ENCODE peak calls at places on chromosomes 5 and 9, in eight cellular contexts. B, L, I, D, N, K, J and Q are unnamed samples.

GRCh38 chr5:68353624-68354023 is 138.1 kb downstream of the PIK3R1 start:
- DNase-seq in K (no peak), D (no peak), J (no peak), B (no peak), I (no peak), L (no peak), N (no peak), Q (no peak)

GRCh38 chr5:158819840-158820620 is 279.7 kb downstream of the EBF1 start:
- DNase-seq in L (no peak), N (no peak), J (no peak), B (no peak), I (no peak), D (no peak), K (peak), Q (no peak)

GRCh38 chr9:70435948-70436347 is 21.5 kb upstream of the KLF9 start:
- DNase-seq in N (no peak), I (peak), J (no peak), D (no peak), L (no peak), K (no peak), B (no peak), Q (no peak)

GRCh38 chr5:10077721-10078551 is 171.8 kb downstream of the ATPSCKMT start:
- DNase-seq in N (no peak), J (no peak), K (no peak), B (no peak), I (no peak), L (peak), D (no peak), Q (no peak)

GRCh38 chr5:51621156-51621555 is 237.9 kb downstream of the ISL1 start:
- DNase-seq in D (no peak), I (no peak), L (no peak), B (no peak), K (no peak), J (no peak), N (no peak), Q (no peak)

GRCh38 chr9:38183994-38184568 is 115.1 kb upstream of the SHB start:
- DNase-seq in N (no peak), B (no peak), J (no peak), L (no peak), K (no peak), I (no peak), D (no peak), Q (no peak)

GRCh38 chr5:174295736-174296481 is 250.4 kb downstream of the NSG2 start:
- DNase-seq in D (no peak), N (no peak), K (no peak), L (no peak), J (no peak), B (no peak), I (no peak), Q (no peak)

GRCh38 chr5:176904276-176904675 is 5.1 kb upstream of the HK3 start:
- DNase-seq in I (no peak), K (no peak), N (no peak), B (no peak), D (no peak), J (no peak), L (no peak), Q (no peak)

GRCh38 chr5:137587952-137588351 is 88.8 kb upstream of the SPOCK1 start:
- DNase-seq in J (no peak), N (no peak), K (no peak), I (no peak), L (no peak), D (no peak), B (no peak), Q (no peak)

GRCh38 chr5:96855041-96855872 is 21.0 kb upstream of the ERAP2 start:
- DNase-seq in N (no peak), B (no peak), I (no peak), K (no peak), J (no peak), D (no peak), L (no peak), Q (no peak)

GRCh38 chr5:174693697-174694400 is 30.5 kb upstream of the MSX2 start:
- DNase-seq in B (peak), N (no peak), L (no peak), K (no peak), I (no peak), J (no peak), D (peak), Q (no peak)

GRCh38 chr9:3285365-3286161 is 240.2 kb downstream of the RFX3 start:
- DNase-seq in I (no peak), L (no peak), K (no peak), J (no peak), D (no peak), N (no peak), B (no peak), Q (no peak)
- H3K27ac ChIP-seq in I (no peak), L (no peak), K (no peak), J (no peak), D (no peak), N (no peak), B (no peak), Q (no peak)

GRCh38 chr5:34499001-34499734 is 157.0 kb upstream of the RAI14 start:
- DNase-seq in K (peak), J (no peak), B (no peak), I (no peak), N (no peak), L (no peak), D (no peak), Q (no peak)
- H3K27ac ChIP-seq in K (peak), J (no peak), B (no peak), I (no peak), N (no peak), L (no peak), D (peak), Q (no peak)

GRCh38 chr9:84839538-84839937 is 170.0 kb downstream of the NTRK2 start:
- DNase-seq in B (no peak), L (no peak), D (no peak), N (no peak), J (no peak), K (peak), I (no peak), Q (no peak)
- H3K27ac ChIP-seq in B (no peak), L (no peak), D (no peak), N (no peak), J (no peak), K (no peak), I (no peak), Q (no peak)

DNA sequence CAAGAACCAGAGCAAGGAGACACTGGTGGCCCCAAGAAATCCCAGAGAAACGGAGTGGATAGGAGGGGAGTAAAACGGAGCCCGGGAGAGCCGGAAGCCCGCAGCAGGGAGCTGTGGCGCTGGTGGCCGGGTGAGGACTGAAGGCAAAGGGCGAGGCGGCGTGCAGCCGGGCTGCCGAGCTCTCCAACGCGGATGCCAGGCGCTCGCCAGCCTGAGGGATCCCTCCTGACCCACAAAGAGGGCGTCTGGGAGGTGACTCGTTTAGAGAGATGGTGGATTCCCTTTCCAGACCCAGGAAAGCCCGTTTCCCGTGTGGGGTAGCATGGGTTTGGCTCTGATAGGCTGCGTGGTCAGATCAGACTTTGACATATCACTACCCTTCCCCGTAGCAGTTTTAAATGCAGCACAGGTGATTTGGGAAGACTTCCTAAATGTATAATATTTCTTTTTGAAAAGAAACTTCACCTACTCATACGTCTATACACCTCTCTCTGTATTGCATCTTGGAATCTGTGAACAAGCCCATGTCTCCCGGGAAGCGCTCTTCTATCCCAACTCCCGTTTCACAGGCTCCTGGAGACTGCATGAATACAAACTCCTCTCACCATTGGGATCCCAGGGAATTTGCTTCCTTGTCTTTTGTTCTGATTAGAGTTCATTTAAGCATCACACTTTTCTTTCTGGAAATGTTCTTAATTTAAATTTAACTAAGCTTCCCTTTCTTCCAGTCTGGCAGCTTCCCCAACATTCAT is 158.1 kb downstream of the C9orf152 start:
- DNase-seq in J (peak), K (no peak), L (peak), I (no peak), B (peak), N (no peak), D (peak), Q (peak)
- H3K27ac ChIP-seq in J (peak), K (no peak), L (no peak), I (peak), B (peak), N (no peak), D (peak), Q (no peak)

GRCh38 chr5:82276800-82277612 is 1.1 kb downstream of the RPS23 start:
- DNase-seq in B (no peak), N (no peak), L (no peak), J (no peak), I (no peak), D (no peak), K (no peak), Q (no peak)

GRCh38 chr5:82275267-82275664 is 2.9 kb downstream of the RPS23 start:
- DNase-seq in D (no peak), J (no peak), K (no peak), N (no peak), I (no peak), B (no peak), L (no peak), Q (no peak)

GRCh38 chr5:82274343-82275266 is 3.5 kb downstream of the RPS23 start:
- DNase-seq in I (no peak), J (peak), B (no peak), K (no peak), L (no peak), N (no peak), D (no peak), Q (no peak)

GRCh38 chr5:82277613-82277986 is 554 bp downstream of the RPS23 start:
- DNase-seq in B (no peak), L (no peak), K (no peak), D (no peak), I (no peak), J (no peak), N (no peak), Q (no peak)

DNA sequence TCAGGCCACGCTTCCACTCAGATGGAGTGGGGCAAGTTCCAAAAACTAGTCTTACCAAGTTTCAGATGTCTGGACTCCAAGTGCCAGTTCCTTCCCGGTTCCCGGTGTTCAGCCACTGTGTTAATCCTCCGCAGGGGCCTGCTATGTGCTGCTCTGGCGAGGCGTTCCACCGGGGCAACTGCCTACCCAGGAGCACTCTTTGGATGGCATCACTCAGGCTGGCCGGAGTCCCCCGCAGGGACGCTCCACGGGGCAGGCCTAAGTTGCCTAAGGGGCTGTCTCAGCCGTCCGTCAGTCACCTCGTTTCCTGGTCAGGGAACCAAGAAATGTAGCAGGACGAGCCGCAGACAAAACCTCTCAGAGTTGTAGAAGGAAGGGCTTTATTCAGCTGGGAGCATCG is 5.2 kb downstream of the RPS23 start:
- DNase-seq in B (no peak), D (no peak), N (no peak), L (no peak), J (peak), I (no peak), K (no peak), Q (no peak)
- H3K27ac ChIP-seq in B (no peak), D (no peak), N (no peak), L (no peak), J (peak), I (no peak), K (no peak), Q (no peak)